ENCODE peak calls at places on chromosomes 6 and 20, in ten cellular contexts. Q is posterior cingulate gyrus, A is SJSA1, W is T1000, U is A549, Z is heart right ventricle, Y is T-helper 2 cell, C is adrenal gland, K is NAMALWA, B is GM04504. P is an unnamed sample.

GRCh38 chr6:150729188-150729748 is 129.6 kb downstream of the PLEKHG1 start:
- DNase-seq in Q (no peak), A (no peak), W (no peak), U (no peak), Z (no peak), Y (no peak), C (no peak), K (no peak), B (no peak), P (no peak)

GRCh38 chr6:24981385-24981758 is 45.6 kb upstream of the RIPOR2 start:
- DNase-seq in Q (no peak), A (peak), W (no peak), U (no peak), Z (no peak), Y (no peak), C (no peak), K (no peak), B (no peak), P (no peak)

GRCh38 chr6:100664274-100665040 is 199.7 kb upstream of the SIM1 start:
- DNase-seq in Q (no peak), A (no peak), W (no peak), U (peak), Z (no peak), Y (no peak), C (no peak), K (peak), B (no peak), P (no peak)

GRCh38 chr6:13305791-13306190 is 22.5 kb downstream of the TBC1D7 start:
- DNase-seq in Q (no peak), A (no peak), W (no peak), U (no peak), Z (no peak), Y (no peak), C (no peak), K (no peak), B (no peak), P (no peak)

GRCh38 chr20:64068381-64069208 is 5.6 kb downstream of the TCEA2 start:
- DNase-seq in Q (no peak), A (no peak), W (no peak), U (no peak), Z (no peak), Y (no peak), C (no peak), K (no peak), B (no peak), P (no peak)

GRCh38 chr6:151136141-151136755 is 103.5 kb upstream of the AKAP12 start:
- DNase-seq in Q (no peak), A (no peak), W (no peak), U (no peak), Z (no peak), Y (no peak), C (no peak), K (no peak), B (no peak), P (no peak)

GRCh38 chr6:150228067-150228733 is 85.4 kb downstream of the PPP1R14C start:
- DNase-seq in Q (no peak), A (no peak), W (no peak), U (no peak), Z (no peak), Y (no peak), C (no peak), K (no peak), B (no peak), P (no peak)

GRCh38 chr6:44022296-44022661 is 105.0 kb downstream of the MRPL14 start:
- DNase-seq in Q (no peak), A (no peak), W (no peak), U (no peak), Z (no peak), Y (no peak), C (no peak), K (no peak), B (no peak), P (no peak)

GRCh38 chr6:40755749-40756452 is 168.7 kb upstream of the LRFN2 start:
- DNase-seq in Q (no peak), A (no peak), W (no peak), U (no peak), Z (no peak), Y (no peak), C (no peak), K (peak), B (peak), P (no peak)

GRCh38 chr6:124924333-124924759 is 37.9 kb upstream of the RNF217 start:
- DNase-seq in Q (no peak), A (no peak), W (no peak), U (peak), Z (no peak), Y (no peak), C (no peak), K (no peak), B (no peak), P (no peak)

GRCh38 chr20:44342240-44342639 is 5.4 kb downstream of the R3HDML start:
- DNase-seq in Q (no peak), A (no peak), W (no peak), U (no peak), Z (no peak), Y (no peak), C (peak), K (no peak), B (no peak), P (no peak)

GRCh38 chr6:30568245-30568644 is 3.0 kb upstream of the ABCF1 start:
- DNase-seq in Q (no peak), A (no peak), W (no peak), U (no peak), Z (no peak), Y (no peak), C (no peak), K (no peak), B (no peak), P (no peak)

P was measured in pulmonary artery endothelial cell.